ENCODE peak calls at places on chromosomes 2 and 18, in ten cellular contexts. T, Q, F, Y, W, Z, P, R, J and B are unnamed samples. For H3K27me3 and H3K36me3, the result is how much of the 10 kb centered on the place peaks cover.

GRCh38 chr2:189146553-189146952 is 33.0 kb downstream of the COL5A2 start:
- DNase-seq in J (no peak), Q (no peak), F (no peak), P (no peak), R (no peak), Z (no peak), W (no peak), Y (no peak), T (no peak), B (no peak)

GRCh38 chr2:106161938-106162814 is 31.9 kb downstream of the UXS1 start:
- DNase-seq in Q (no peak), W (peak), T (no peak), P (no peak), F (peak), Y (no peak), R (no peak), J (no peak), Z (no peak), B (no peak)

GRCh38 chr2:158729873-158730620 is 65.1 kb upstream of the DAPL1 start:
- DNase-seq in W (no peak), T (no peak), Z (no peak), Y (no peak), Q (no peak), J (no peak), F (no peak), R (no peak), P (no peak), B (no peak)

GRCh38 chr2:205975082-205975949 is 110.7 kb downstream of the INO80D start:
- DNase-seq in R (peak), W (no peak), J (no peak), Q (peak), Y (no peak), T (no peak), Z (no peak), F (peak), P (no peak), B (no peak)

GRCh38 chr2:168424112-168424951 is 31.7 kb upstream of the CERS6 start:
- DNase-seq in Q (no peak), P (no peak), R (no peak), J (no peak), Z (no peak), T (no peak), Y (peak), F (no peak), W (no peak), B (no peak)

GRCh38 chr2:37190290-37190689 is 1.8 kb upstream of the SULT6B1 start:
- DNase-seq in W (no peak), J (no peak), Q (no peak), T (no peak), P (no peak), Z (no peak), Y (no peak), F (no peak), R (no peak), B (no peak)

GRCh38 chr18:35971661-35972196 is 750 bp upstream of the RMP24 start:
- DNase-seq in J (no peak), T (no peak), Y (peak), R (no peak), Q (peak), W (no peak), F (no peak), Z (no peak), P (no peak), B (peak)

GRCh38 chr2:54088719-54089118 is 26.7 kb upstream of the ACYP2 start:
- DNase-seq in Z (no peak), J (no peak), P (no peak), T (no peak), Y (peak), W (no peak), R (no peak), F (no peak), Q (no peak), B (no peak)

GRCh38 chr2:191714925-191715324 is 37.0 kb downstream of the NABP1 start:
- DNase-seq in J (no peak), F (no peak), P (no peak), R (no peak), Y (no peak), Z (peak), T (no peak), W (no peak), Q (no peak), B (no peak)

GRCh38 chr2:2791031-2791430 is 460.0 kb upstream of the MYT1L start:
- DNase-seq in Y (no peak), J (no peak), Q (no peak), F (no peak), T (no peak), Z (no peak), W (no peak), P (no peak), R (no peak), B (no peak)

GRCh38 chr2:17162721-17163120 is 355.5 kb downstream of the RAD51AP2 start:
- DNase-seq in P (no peak), R (no peak), W (no peak), Q (no peak), Y (no peak), F (no peak), T (no peak), J (no peak), Z (no peak), B (no peak)

GRCh38 chr2:149490296-149490695 is 97.3 kb downstream of the MMADHC start:
- DNase-seq in R (no peak), Q (no peak), J (no peak), Z (no peak), F (no peak), P (no peak), W (no peak), T (no peak), Y (no peak), B (no peak)

GRCh38 chr2:21422050-21422449 is 298.3 kb downstream of the TDRD15 start:
- DNase-seq in P (peak), Y (peak), R (no peak), Z (peak), F (no peak), W (no peak), Q (peak), J (no peak), T (no peak), B (peak)

GRCh38 chr2:98551316-98551715 is 57.0 kb downstream of the COA5 start:
- DNase-seq in W (no peak), R (no peak), F (no peak), P (no peak), J (no peak), Q (no peak), Z (no peak), T (no peak), Y (no peak), B (no peak)

GRCh38 chr2:30323499-30323898 is 92.2 kb downstream of the LBH start:
- DNase-seq in J (no peak), P (no peak), T (no peak), Q (no peak), F (no peak), R (no peak), W (no peak), Y (no peak), Z (no peak), B (no peak)

GRCh38 chr2:1741851-1742250 is 2.5 kb downstream of the PXDN start:
- DNase-seq in Z (no peak), F (no peak), Q (no peak), P (no peak), J (no peak), Y (no peak), W (no peak), T (no peak), R (no peak), B (peak)

GRCh38 chr2:82478641-82479040 is 1980.4 kb downstream of the SUCLG1 start:
- DNase-seq in Q (peak), F (no peak), W (no peak), P (no peak), T (no peak), R (no peak), Z (no peak), Y (no peak), J (no peak), B (no peak)

GRCh38 chr2:207229161-207229560 is 63.4 kb upstream of the KLF7 start:
- DNase-seq in Q (no peak), Y (no peak), P (no peak), Z (no peak), F (no peak), T (no peak), W (no peak), R (no peak), J (no peak), B (no peak)

GRCh38 chr18:8661754-8662573 is 43.4 kb upstream of the MTCL1 start:
- DNase-seq in F (peak), T (no peak), Q (peak), Z (peak), R (no peak), P (peak), Y (peak), W (no peak), J (no peak), B (peak)

GRCh38 chr2:30541680-30542079 is 94.6 kb downstream of the LCLAT1 start:
- DNase-seq in J (no peak), W (no peak), R (no peak), P (peak), Q (no peak), T (no peak), Y (no peak), Z (no peak), F (no peak), B (no peak)

GRCh38 chr18:46632401-46633089 is 24.5 kb downstream of the LOXHD1 start:
- DNase-seq in J (no peak), R (no peak), W (no peak), Z (no peak), Y (no peak), F (no peak), P (no peak), Q (no peak), T (no peak), B (no peak)

GRCh38 chr18:62868645-62869044 is 153.3 kb downstream of the PHLPP1 start:
- DNase-seq in P (no peak), Z (no peak), T (no peak), Q (no peak), R (no peak), J (no peak), F (no peak), Y (no peak), W (no peak), B (no peak)

GRCh38 chr2:86044614-86045013 is 61.1 kb downstream of the POLR1A start:
- DNase-seq in R (no peak), F (no peak), Y (no peak), Q (no peak), T (no peak), P (no peak), W (no peak), Z (no peak), J (no peak), B (no peak)

GRCh38 chr2:160970052-160970846 is 190.0 kb upstream of the TANK start:
- DNase-seq in T (no peak), Z (peak), F (peak), P (peak), Y (peak), W (peak), Q (peak), R (no peak), J (no peak), B (peak)

GRCh38 chr2:38233231-38233983 is 143.7 kb downstream of the ATL2 start:
- DNase-seq in Q (no peak), R (no peak), T (peak), P (no peak), Z (no peak), J (no peak), W (no peak), F (no peak), Y (peak), B (peak)

GRCh38 chr2:158745067-158745865 is 49.9 kb upstream of the DAPL1 start:
- DNase-seq in J (no peak), F (peak), P (peak), W (no peak), Q (peak), R (no peak), T (peak), Z (peak), Y (peak), B (peak)

GRCh38 chr2:73043978-73044832 is 27.3 kb downstream of the SFXN5 start:
- DNase-seq in J (no peak), F (no peak), T (no peak), P (no peak), Q (no peak), Z (no peak), Y (no peak), W (no peak), R (no peak), B (no peak)

GRCh38 chr2:163471947-163472346 is 263.9 kb downstream of the FIGN start:
- DNase-seq in Z (peak), J (no peak), T (no peak), R (no peak), Y (peak), F (no peak), Q (no peak), W (no peak), P (no peak), B (no peak)

GRCh38 chr18:11501352-11501751 is 108.0 kb upstream of the SLC35G4 start:
- DNase-seq in P (no peak), F (no peak), Q (no peak), Z (no peak), J (no peak), T (no peak), Y (no peak), W (no peak), R (no peak), B (no peak)

GRCh38 chr2:60152226-60152833 is 401.1 kb downstream of the BCL11A start:
- DNase-seq in T (no peak), Q (no peak), R (no peak), Z (peak), P (peak), F (no peak), Y (peak), W (no peak), J (no peak), B (peak)

GRCh38 chr2:209499071-209499470 is 75.2 kb downstream of the MAP2 start:
- DNase-seq in Y (peak), T (no peak), Q (no peak), Z (no peak), F (no peak), J (no peak), W (no peak), P (no peak), R (no peak), B (no peak)

GRCh38 chr2:158359846-158360245 is 96.7 kb downstream of the CCDC148 start:
- DNase-seq in W (no peak), Y (peak), Z (peak), T (no peak), F (no peak), Q (no peak), R (no peak), J (no peak), P (no peak), B (no peak)

GRCh38 chr2:70686577-70687460 is 81.2 kb downstream of the ADD2 start:
- DNase-seq in W (no peak), Y (peak), F (no peak), R (no peak), J (no peak), Q (no peak), P (peak), Z (peak), T (peak), B (peak)

GRCh38 chr2:205763708-205764501 is 81.6 kb downstream of the NRP2 start:
- DNase-seq in Y (peak), J (no peak), R (no peak), Z (peak), Q (peak), T (peak), F (peak), P (no peak), W (no peak), B (peak)

GRCh38 chr2:68737717-68738116 is 3.1 kb downstream of the ARHGAP25 start:
- DNase-seq in F (no peak), Z (no peak), W (no peak), Q (peak), J (no peak), T (no peak), R (no peak), Y (no peak), P (peak), B (no peak)

GRCh38 chr2:165825041-165825440 is 31.0 kb upstream of the GALNT3 start:
- DNase-seq in P (no peak), F (no peak), Z (no peak), Q (no peak), J (no peak), Y (peak), R (no peak), W (no peak), T (no peak), B (no peak)

GRCh38 chr2:234292205-234292954 is 204.5 kb downstream of the ARL4C start:
- DNase-seq in W (no peak), Y (peak), Z (no peak), Q (peak), J (peak), F (no peak), R (peak), P (peak), T (no peak), B (no peak)

GRCh38 chr18:60347526-60348045 is 25.0 kb downstream of the MC4R start:
- DNase-seq in P (no peak), Q (no peak), F (no peak), J (no peak), Y (no peak), T (no peak), W (no peak), Z (no peak), R (no peak), B (no peak)

GRCh38 chr2:159968282-159968900 is 94.0 kb downstream of the PLA2R1 start:
- DNase-seq in Y (peak), Z (peak), F (no peak), R (no peak), J (no peak), P (peak), W (no peak), T (no peak), Q (peak), B (peak)

DNA sequence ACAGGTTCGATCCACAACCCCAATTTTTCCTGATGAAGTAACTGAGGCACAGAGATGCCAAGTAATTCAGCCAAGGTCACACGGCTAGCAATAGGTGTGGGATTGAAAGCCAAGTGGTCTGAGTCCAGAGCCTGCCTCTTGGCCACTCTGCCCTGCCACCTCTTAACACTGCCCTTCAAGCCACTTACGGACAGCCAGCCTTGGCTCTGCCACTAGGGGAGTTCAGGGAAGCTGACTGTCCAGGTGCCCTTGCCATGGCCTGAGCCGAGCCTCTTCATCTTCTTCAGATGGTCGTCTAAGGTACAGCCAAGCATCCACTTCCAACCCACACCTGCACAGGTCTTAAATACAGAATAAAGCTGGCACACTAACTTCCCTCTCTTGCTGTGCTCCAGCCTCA is 99.3 kb upstream of the GPR45 start:
- DNase-seq in W (no peak), P (no peak), R (no peak), Z (no peak), F (no peak), T (no peak), Y (no peak), Q (no peak), J (no peak), B (peak)
- H3K27me3 ChIP-seq in W (under half), P (under half), R (under half), Z (under half), F (under half), T (under half), Y (under half), Q (half or more), J (under half), B (under half)

GRCh38 chr2:62495777-62496176 is 10.2 kb downstream of the TMEM17 start:
- DNase-seq in R (no peak), J (no peak), Q (no peak), W (no peak), T (no peak), Y (no peak), F (no peak), P (no peak), Z (no peak), B (no peak)
- H3K4me3 ChIP-seq in R (no peak), J (no peak), Q (no peak), W (no peak), T (no peak), Y (no peak), F (no peak), P (no peak), Z (no peak), B (no peak)

GRCh38 chr18:79510731-79511141 is 115.0 kb downstream of the NFATC1 start:
- DNase-seq in P (no peak), Y (no peak), Q (peak), Z (no peak), F (no peak), J (no peak), T (no peak), W (no peak), R (no peak), B (peak)

GRCh38 chr18:79509536-79509930 is 113.8 kb downstream of the NFATC1 start:
- DNase-seq in Q (peak), J (no peak), Z (no peak), P (no peak), R (no peak), W (no peak), T (no peak), Y (no peak), F (no peak), B (peak)

GRCh38 chr18:79508565-79509535 is 113.1 kb downstream of the NFATC1 start:
- DNase-seq in T (no peak), J (no peak), Z (no peak), Q (peak), P (no peak), W (no peak), R (no peak), F (no peak), Y (no peak), B (peak)

GRCh38 chr18:79511271-79511670 is 115.5 kb downstream of the NFATC1 start:
- DNase-seq in W (no peak), T (no peak), J (no peak), P (no peak), Q (peak), Y (no peak), F (no peak), Z (no peak), R (no peak), B (no peak)

GRCh38 chr18:79510046-79510685 is 114.4 kb downstream of the NFATC1 start:
- DNase-seq in Y (no peak), Z (no peak), P (no peak), J (no peak), F (no peak), T (no peak), W (no peak), R (no peak), Q (no peak), B (peak)
- H3K36me3 ChIP-seq in Y (under half), Z (under half), P (under half), J (under half), F (under half), T (under half), W (under half), R (under half), Q (under half), B (under half)

DNA sequence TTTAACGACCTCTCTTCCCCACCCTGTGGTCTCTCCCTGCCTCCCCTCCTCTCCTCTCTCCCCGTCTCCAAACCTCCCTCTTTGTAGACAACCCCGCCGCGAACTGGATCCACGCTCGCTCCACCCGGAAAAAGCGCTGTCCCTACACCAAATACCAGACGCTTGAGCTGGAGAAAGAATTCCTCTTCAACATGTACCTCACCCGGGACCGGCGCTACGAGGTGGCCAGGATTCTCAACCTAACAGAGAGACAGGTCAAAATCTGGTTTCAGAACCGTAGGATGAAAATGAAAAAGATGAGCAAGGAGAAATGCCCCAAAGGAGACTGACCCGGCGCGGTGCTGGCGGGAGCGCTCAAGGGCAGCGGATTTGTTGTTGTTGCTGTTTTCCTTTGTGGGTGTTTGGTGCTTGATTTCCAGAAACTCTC is 1.3 kb downstream of the HOXD9 start:
- DNase-seq in J (no peak), Z (no peak), Y (no peak), W (no peak), Q (no peak), T (no peak), R (no peak), P (no peak), F (no peak), B (no peak)
- H3K27me3 ChIP-seq in J (half or more), Z (half or more), Y (half or more), W (under half), Q (half or more), T (half or more), R (under half), P (under half), F (half or more), B (half or more)

GRCh38 chr18:23154021-23154420 is 18.7 kb downstream of the CABLES1 start:
- DNase-seq in J (no peak), P (no peak), T (no peak), W (no peak), Q (no peak), Y (no peak), F (no peak), Z (no peak), R (no peak), B (no peak)
- H3K4me3 ChIP-seq in J (no peak), P (no peak), T (no peak), W (no peak), Q (no peak), Y (no peak), F (no peak), Z (no peak), R (no peak), B (no peak)

GRCh38 chr18:24121625-24122024 is 17.2 kb upstream of the CABYR start:
- DNase-seq in P (no peak), W (no peak), F (no peak), Z (no peak), Q (no peak), Y (no peak), T (no peak), J (no peak), R (no peak), B (no peak)
- H3K36me3 ChIP-seq in P (under half), W (under half), F (under half), Z (under half), Q (under half), Y (under half), T (under half), J (under half), R (under half), B (under half)

GRCh38 chr2:241213567-241213966 is 25.1 kb downstream of the ANO7 start:
- DNase-seq in Q (no peak), T (no peak), F (no peak), Z (no peak), R (no peak), J (no peak), W (no peak), Y (no peak), P (no peak), B (no peak)
- H3K27me3 ChIP-seq in Q (under half), T (under half), F (under half), Z (under half), R (under half), J (under half), W (under half), Y (under half), P (under half), B (under half)